ENCODE peak calls at places on chromosome 15, in four cellular contexts. R is lung, Z is WERI-Rb-1, F is psoas muscle. V is an unnamed sample.

GRCh38 chr15:60708684-60709083 is 229.7 kb upstream of the ICE2 start:
- DNase-seq in F (no peak), Z (no peak), R (no peak), V (no peak)

GRCh38 chr15:56980474-56980873 is 62.0 kb downstream of the TCF12 start:
- DNase-seq in Z (no peak), F (no peak), R (no peak), V (no peak)

GRCh38 chr15:35362195-35362829 is 183.7 kb downstream of the DPH6 start:
- DNase-seq in Z (no peak), F (no peak), R (no peak), V (no peak)

GRCh38 chr15:66873856-66874255 is 171.8 kb downstream of the SMAD6 start:
- DNase-seq in F (no peak), Z (no peak), R (peak), V (no peak)

GRCh38 chr15:31801152-31801551 is 229.2 kb upstream of the CHRNA7 start:
- DNase-seq in F (no peak), Z (no peak), R (peak), V (peak)

GRCh38 chr15:35751421-35752133 is 205.6 kb upstream of the DPH6 start:
- DNase-seq in R (peak), Z (peak), F (peak), V (peak)

GRCh38 chr15:68578960-68579935 is at the start of gene CORO2B:
- DNase-seq in F (peak), R (no peak), Z (peak), V (peak)

GRCh38 chr15:75452968-75453702 is 1.6 kb upstream of the SIN3A start:
- DNase-seq in Z (peak), F (peak), R (peak), V (peak)

GRCh38 chr15:69090197-69090948 is 70.1 kb upstream of the GLCE start:
- DNase-seq in Z (no peak), F (no peak), R (no peak), V (no peak)

GRCh38 chr15:85062560-85062959 is 80.9 kb downstream of the PDE8A start:
- DNase-seq in Z (no peak), R (no peak), F (no peak), V (no peak)

GRCh38 chr15:35975941-35976340 is 430.0 kb upstream of the DPH6 start:
- DNase-seq in R (no peak), Z (no peak), F (no peak), V (no peak)

GRCh38 chr15:33737687-33738606 is 230.3 kb upstream of the CHRM5 start:
- DNase-seq in R (no peak), F (no peak), Z (peak), V (no peak)

GRCh38 chr15:68447209-68447608 is 15.2 kb upstream of the ITGA11 start:
- DNase-seq in R (peak), F (no peak), Z (no peak), V (no peak)

GRCh38 chr15:67080118-67080899 is 14.9 kb downstream of the SMAD3 start:
- DNase-seq in F (peak), R (peak), Z (no peak), V (peak)

GRCh38 chr15:84878504-84878903 is 6.0 kb upstream of the SLC28A1 start:
- DNase-seq in R (peak), F (peak), Z (peak), V (peak)

GRCh38 chr15:75171408-75171807 is 30.3 kb upstream of the C15orf39 start:
- DNase-seq in R (no peak), Z (no peak), F (no peak), V (no peak)

GRCh38 chr15:41879321-41879845 is 14.5 kb downstream of the SPTBN5 start:
- DNase-seq in Z (no peak), R (no peak), F (no peak), V (peak)

GRCh38 chr15:81074773-81075172 is 59.3 kb upstream of the CFAP161 start:
- DNase-seq in F (no peak), R (no peak), Z (no peak), V (no peak)

GRCh38 chr15:42273900-42274692 is 863 bp upstream of the TMEM87A start:
- DNase-seq in R (peak), F (peak), Z (no peak), V (peak)

GRCh38 chr15:85934691-85935090 is 140.0 kb upstream of the KLHL25 start:
- DNase-seq in R (no peak), F (no peak), Z (no peak), V (no peak)

GRCh38 chr15:33699691-33700447 is 268.4 kb upstream of the CHRM5 start:
- DNase-seq in F (no peak), R (no peak), Z (no peak), V (no peak)

GRCh38 chr15:34725565-34725964 is 29.2 kb downstream of the GJD2 start:
- DNase-seq in F (no peak), R (no peak), Z (no peak), V (no peak)

GRCh38 chr15:63595066-63595465 is 2.1 kb upstream of the FBXL22 start:
- DNase-seq in Z (no peak), F (peak), R (no peak), V (peak)
- H3K4me3 ChIP-seq in Z (no peak), F (no peak), R (no peak), V (no peak)

DNA sequence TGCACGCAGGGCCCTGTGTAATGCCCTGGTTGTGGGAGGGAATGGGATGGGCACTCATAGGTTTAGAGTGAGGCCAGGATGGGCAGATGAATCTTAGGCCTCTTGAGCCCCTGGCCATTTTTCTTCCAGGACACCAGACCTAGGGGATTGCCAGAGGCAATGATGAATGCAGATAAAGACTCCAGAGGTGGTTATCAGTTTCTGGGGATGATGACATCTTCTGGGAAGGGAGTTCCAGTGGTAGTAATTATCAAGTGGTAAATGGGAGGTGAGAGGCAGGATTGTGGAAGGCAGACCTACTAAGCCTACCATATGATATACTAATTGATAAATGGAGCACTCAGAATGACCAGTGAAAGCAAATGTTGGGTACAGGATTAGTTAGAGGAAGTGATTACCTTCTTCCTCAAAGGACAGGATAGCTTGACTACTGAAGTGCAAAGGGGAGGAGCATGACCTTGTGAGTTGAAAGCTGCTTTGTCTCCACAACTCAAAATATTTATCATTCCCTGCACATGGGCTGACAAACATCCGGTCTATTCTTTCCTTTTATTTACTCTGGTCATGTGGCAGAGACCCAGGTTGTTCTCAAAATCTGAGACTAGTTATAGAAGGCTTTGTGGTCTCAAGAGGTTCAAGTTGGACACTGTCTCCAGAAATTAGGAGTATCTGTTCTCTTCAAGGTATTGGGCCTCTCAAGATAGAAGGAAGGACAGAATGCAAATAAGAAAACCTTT is 10.2 kb upstream of the MAPK6 start:
- DNase-seq in Z (no peak), R (no peak), F (no peak), V (no peak)
- H3K4me3 ChIP-seq in Z (no peak), R (no peak), F (no peak), V (no peak)

DNA sequence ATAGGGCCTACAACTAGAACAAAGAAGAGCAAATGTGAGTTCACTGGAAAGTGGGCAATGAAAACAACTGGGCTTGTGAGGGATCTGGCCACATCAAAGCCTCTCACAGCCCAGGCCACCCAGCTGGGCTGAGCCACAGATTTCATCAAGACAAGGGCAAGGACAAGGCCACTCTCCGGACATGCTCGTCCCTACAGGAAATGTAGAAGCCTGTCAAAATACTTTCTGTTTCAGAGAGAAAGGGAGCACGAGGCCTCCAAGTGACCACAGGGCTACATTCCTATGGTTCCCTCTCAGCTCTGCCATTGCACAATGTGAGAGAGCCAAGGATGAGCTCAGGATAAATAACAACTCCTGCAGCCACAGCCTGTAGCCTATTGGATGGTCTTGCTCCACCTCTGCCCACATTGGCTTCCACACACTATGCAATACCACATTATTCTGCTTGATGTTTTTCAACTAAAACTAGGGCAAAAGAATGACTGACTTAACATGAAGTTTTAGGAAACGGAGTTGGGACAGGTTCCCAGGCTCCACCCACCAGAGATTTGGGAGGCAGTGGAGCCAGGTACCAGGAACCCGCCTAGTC is 12.1 kb downstream of the TBC1D2B start:
- DNase-seq in F (peak), R (peak), Z (no peak), V (peak)
- H3K4me3 ChIP-seq in F (no peak), R (no peak), Z (no peak), V (no peak)

DNA sequence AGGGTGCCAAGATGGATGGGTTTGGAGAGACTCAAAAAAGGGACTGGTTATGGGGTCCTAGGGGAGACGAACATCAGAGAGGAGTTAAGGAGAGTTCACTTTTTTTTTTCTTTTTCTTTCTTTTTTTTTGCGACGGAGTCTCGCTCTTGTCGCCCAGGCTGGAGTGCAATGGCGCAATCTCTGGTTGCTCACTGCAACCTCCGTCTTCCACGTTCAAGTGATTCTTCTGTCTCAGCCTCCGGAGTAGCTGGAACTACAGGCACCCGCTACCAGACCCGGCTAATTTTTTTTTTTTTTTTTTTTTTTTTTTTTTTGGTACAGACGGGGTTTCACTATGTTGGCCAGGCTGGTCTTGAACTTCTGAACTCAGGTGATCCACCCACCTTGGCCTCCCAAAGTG is 1.2 kb downstream of the SPINT1 start:
- DNase-seq in R (no peak), Z (no peak), F (no peak), V (no peak)
- H3K4me3 ChIP-seq in R (peak), Z (no peak), F (peak), V (peak)

DNA sequence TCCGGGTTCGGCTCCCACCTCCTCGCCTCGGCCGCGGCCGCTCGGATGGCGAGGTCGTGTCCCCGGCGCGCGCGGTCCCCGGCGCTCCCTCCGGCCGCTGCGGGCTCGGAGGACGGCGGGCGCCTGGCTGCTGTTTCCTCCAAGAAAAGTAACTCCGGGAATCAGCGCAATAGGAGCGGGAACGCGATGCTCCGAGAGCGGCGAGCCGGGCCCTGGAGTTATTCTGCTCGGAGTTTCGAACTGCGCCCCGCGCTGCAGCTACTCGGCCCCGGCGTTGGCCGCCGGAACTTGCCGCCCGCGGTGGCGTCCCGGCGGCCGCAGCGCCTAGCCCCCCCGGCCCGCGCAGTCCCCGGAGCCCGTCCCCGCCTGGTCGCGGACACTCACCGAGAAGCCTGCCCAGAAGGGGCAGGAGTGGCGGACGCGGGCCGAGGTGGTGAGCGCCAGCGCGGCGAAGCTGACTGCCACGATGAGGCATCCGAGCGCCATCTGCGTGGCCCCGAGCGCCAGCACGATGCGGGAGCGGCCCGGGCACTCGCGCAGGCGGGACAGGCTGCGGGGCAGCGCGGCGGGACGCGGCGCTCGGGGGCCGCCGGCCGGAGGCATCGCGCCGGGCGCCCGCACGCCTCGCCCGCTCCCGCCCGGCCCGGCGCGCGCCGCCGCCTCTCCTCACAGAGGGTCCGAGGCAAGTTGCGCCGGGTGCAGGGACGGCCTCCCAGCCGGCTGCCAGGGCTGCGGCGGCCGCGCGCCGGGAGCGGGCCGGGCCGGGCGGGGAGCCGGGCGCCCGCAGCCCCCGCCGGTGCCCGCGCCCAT is 251.9 kb downstream of the TJP1 start:
- DNase-seq in R (no peak), Z (peak), F (no peak), V (no peak)
- H3K4me3 ChIP-seq in R (peak), Z (peak), F (peak), V (peak)

DNA sequence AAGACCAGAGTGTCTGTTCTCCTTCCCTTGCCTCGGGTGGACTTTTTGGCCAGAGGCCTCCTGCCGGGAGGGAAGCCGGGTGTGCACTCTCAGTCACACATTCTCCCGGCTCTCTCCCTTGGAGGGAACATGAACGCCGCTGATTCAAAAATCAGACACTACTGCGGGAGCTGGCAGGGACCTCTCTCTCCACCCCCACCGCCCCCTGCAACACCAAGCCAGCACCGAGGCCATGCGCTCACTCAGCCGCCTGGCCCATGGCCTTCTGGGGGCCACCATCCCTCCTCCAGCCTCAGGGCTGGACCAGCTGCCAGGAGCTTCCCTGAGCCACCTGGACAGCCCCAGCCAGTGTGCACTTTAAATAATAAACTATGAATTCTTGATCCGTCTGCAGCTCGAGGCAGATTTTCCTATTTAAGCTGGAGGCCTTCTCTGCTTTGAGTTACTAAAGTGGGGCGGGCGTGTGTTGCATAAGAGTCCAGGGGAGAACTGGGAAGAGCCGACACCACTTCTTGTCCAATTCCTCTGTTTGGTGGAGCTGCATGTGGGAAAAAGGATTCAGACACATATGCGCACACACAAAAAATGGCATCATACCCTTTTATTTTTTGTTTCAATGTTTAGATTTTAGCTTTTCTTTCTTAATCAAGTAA is 30.6 kb downstream of the ADAMTS17 start:
- DNase-seq in R (peak), F (no peak), Z (peak), V (peak)
- H3K4me3 ChIP-seq in R (no peak), F (no peak), Z (no peak), V (no peak)

DNA sequence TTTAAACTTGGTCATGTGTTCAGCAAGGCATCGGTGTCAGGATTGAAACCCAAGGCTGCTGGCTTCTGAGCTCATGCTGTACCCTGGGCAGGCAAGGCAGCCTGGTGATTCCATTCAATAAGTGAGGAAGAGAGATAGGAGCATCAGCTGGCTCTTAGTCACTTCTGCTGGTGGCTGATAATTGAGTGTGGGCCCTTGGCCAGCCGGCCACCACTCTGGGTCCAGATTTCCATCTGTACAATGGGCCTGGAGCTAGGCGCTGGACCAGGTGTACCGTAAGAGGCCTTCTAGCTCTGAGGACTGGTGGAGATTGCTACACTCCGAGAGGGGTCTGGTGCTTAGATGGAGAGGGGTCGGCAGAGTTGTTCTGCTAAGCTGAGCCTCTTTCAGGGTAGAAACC is 4.3 kb downstream of the CD276 start:
- DNase-seq in R (no peak), F (peak), Z (no peak), V (no peak)
- H3K4me3 ChIP-seq in R (no peak), F (no peak), Z (no peak), V (no peak)

GRCh38 chr15:100592898-100593297 is 9.1 kb downstream of the LINS1 start:
- DNase-seq in R (no peak), F (no peak), Z (no peak), V (no peak)
- H3K4me3 ChIP-seq in R (no peak), F (no peak), Z (no peak), V (no peak)

DNA sequence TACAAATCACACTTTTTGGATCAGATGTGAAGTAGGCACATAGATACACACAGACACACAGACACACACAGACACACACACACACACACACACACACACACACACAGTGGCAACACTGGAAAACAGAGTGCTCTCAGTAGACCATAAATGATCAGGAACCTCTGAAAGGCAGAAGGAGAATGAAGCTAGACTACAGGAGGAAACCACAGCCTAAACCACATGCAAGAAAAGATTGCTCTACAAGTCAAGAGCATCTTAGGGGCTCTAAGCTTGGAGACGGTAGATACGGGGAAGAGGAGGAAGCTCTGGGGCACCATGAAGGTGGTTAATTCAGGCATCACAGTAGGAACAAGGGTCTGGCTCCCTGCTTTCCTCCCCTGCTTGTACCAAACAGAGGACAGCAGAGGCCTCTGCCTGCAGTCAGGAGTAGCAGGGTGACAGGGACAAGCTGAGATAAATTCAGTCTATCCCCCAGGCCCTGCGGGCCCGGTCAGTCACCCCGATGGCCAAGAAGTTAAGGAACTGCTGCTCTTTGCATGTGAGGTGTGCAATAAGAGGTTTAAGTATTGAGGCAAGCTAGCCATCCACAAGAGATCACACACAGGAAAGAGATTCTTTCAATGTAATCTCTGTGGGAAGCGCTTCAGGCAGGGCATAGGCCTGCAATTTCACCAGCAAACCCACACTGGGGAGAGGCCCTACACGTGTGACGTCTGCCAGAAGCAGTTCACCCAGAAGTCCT is 23.5 kb upstream of the ARPIN start:
- DNase-seq in R (no peak), F (no peak), Z (no peak), V (no peak)
- H3K4me3 ChIP-seq in R (no peak), F (no peak), Z (no peak), V (no peak)

V was measured in right cardiac atrium.